ENCODE peak calls at places on chromosomes 6 and 20, in four cellular contexts. One of them, this sample, is unnamed.

GRCh38 chr6:74409447-74409846 is 713.4 kb downstream of the CD109 start:
- DNase-seq in pancreas: no peak
- DNase-seq in dorsolateral prefrontal cortex: no peak
- DNase-seq in uterus: no peak
- DNase-seq in this sample: peak

GRCh38 chr20:58719971-58720371 is 27.4 kb downstream of the NPEPL1 start:
- DNase-seq in pancreas: no peak
- DNase-seq in dorsolateral prefrontal cortex: no peak
- DNase-seq in uterus: no peak
- DNase-seq in this sample: no peak

GRCh38 chr6:33828764-33829731 is 25.2 kb upstream of the MLN start:
- DNase-seq in pancreas: no peak
- DNase-seq in dorsolateral prefrontal cortex: peak
- DNase-seq in uterus: peak
- DNase-seq in this sample: peak

GRCh38 chr20:9306521-9306920 is 207.9 kb upstream of the LAMP5 start:
- DNase-seq in pancreas: no peak
- DNase-seq in dorsolateral prefrontal cortex: no peak
- DNase-seq in uterus: no peak
- DNase-seq in this sample: peak

GRCh38 chr6:39040080-39040673 is 8.4 kb upstream of the GLP1R start:
- DNase-seq in pancreas: no peak
- DNase-seq in dorsolateral prefrontal cortex: no peak
- DNase-seq in uterus: no peak
- DNase-seq in this sample: no peak

GRCh38 chr6:119495230-119495683 is 145.7 kb upstream of the MAN1A1 start:
- DNase-seq in pancreas: peak
- DNase-seq in dorsolateral prefrontal cortex: no peak
- DNase-seq in uterus: no peak
- DNase-seq in this sample: no peak

GRCh38 chr6:36663504-36664446 is 14.7 kb upstream of the CDKN1A start:
- DNase-seq in pancreas: no peak
- DNase-seq in dorsolateral prefrontal cortex: no peak
- DNase-seq in uterus: no peak
- DNase-seq in this sample: no peak

GRCh38 chr6:159833556-159833955 is 33.5 kb downstream of the PNLDC1 start:
- DNase-seq in pancreas: no peak
- DNase-seq in dorsolateral prefrontal cortex: no peak
- DNase-seq in uterus: no peak
- DNase-seq in this sample: peak

GRCh38 chr6:16723833-16724232 is 37.4 kb downstream of the ATXN1 start:
- DNase-seq in pancreas: no peak
- DNase-seq in dorsolateral prefrontal cortex: no peak
- DNase-seq in uterus: peak
- DNase-seq in this sample: peak

GRCh38 chr6:156771047-156771446 is 6.1 kb upstream of the ARID1B start:
- DNase-seq in pancreas: no peak
- DNase-seq in dorsolateral prefrontal cortex: no peak
- DNase-seq in uterus: no peak
- DNase-seq in this sample: no peak

GRCh38 chr6:35174043-35174434 is 32.9 kb upstream of the TCP11 start:
- DNase-seq in pancreas: no peak
- DNase-seq in dorsolateral prefrontal cortex: no peak
- DNase-seq in uterus: no peak
- DNase-seq in this sample: no peak

GRCh38 chr20:58019027-58019849 is 209.2 kb downstream of the ANKRD60 start:
- DNase-seq in pancreas: no peak
- DNase-seq in dorsolateral prefrontal cortex: no peak
- DNase-seq in uterus: no peak
- DNase-seq in this sample: peak

GRCh38 chr6:80165143-80165542 is 58.7 kb downstream of the BCKDHB start:
- DNase-seq in pancreas: no peak
- DNase-seq in dorsolateral prefrontal cortex: no peak
- DNase-seq in uterus: no peak
- DNase-seq in this sample: peak

GRCh38 chr6:12440981-12441380 is 150.8 kb downstream of the EDN1 start:
- DNase-seq in pancreas: no peak
- DNase-seq in dorsolateral prefrontal cortex: no peak
- DNase-seq in uterus: no peak
- DNase-seq in this sample: peak

GRCh38 chr20:59772931-59773913 is 160.2 kb downstream of the SYCP2 start:
- DNase-seq in pancreas: no peak
- DNase-seq in dorsolateral prefrontal cortex: no peak
- DNase-seq in uterus: no peak
- DNase-seq in this sample: no peak

GRCh38 chr6:162543221-162543620 is 184.3 kb downstream of the PRKN start:
- DNase-seq in pancreas: no peak
- DNase-seq in dorsolateral prefrontal cortex: no peak
- DNase-seq in uterus: no peak
- DNase-seq in this sample: no peak

GRCh38 chr6:88704980-88705379 is 258.4 kb downstream of the RNGTT start:
- DNase-seq in pancreas: no peak
- DNase-seq in dorsolateral prefrontal cortex: no peak
- DNase-seq in uterus: no peak
- DNase-seq in this sample: no peak

GRCh38 chr6:152723398-152723797 is 25.7 kb downstream of the MYCT1 start:
- DNase-seq in pancreas: no peak
- DNase-seq in dorsolateral prefrontal cortex: no peak
- DNase-seq in uterus: no peak
- DNase-seq in this sample: peak

GRCh38 chr6:154686162-154686561 is 47.1 kb upstream of the SCAF8 start:
- DNase-seq in pancreas: no peak
- DNase-seq in dorsolateral prefrontal cortex: no peak
- DNase-seq in uterus: no peak
- DNase-seq in this sample: no peak

GRCh38 chr20:47950103-47950502 is 164.8 kb upstream of the SULF2 start:
- DNase-seq in pancreas: no peak
- DNase-seq in dorsolateral prefrontal cortex: no peak
- DNase-seq in uterus: peak
- DNase-seq in this sample: peak

GRCh38 chr20:25025091-25025861 is 32.7 kb downstream of the ACSS1 start:
- DNase-seq in pancreas: peak
- DNase-seq in dorsolateral prefrontal cortex: peak
- DNase-seq in uterus: no peak
- DNase-seq in this sample: no peak

GRCh38 chr6:113777601-113778000 is 79.5 kb upstream of the MARCKS start:
- DNase-seq in pancreas: no peak
- DNase-seq in dorsolateral prefrontal cortex: no peak
- DNase-seq in uterus: no peak
- DNase-seq in this sample: no peak

GRCh38 chr20:961768-962167 is 40.3 kb downstream of the RSPO4 start:
- DNase-seq in pancreas: no peak
- DNase-seq in dorsolateral prefrontal cortex: no peak
- DNase-seq in uterus: no peak
- DNase-seq in this sample: no peak

GRCh38 chr6:34341481-34341971 is 50.9 kb downstream of the NUDT3 start:
- DNase-seq in pancreas: no peak
- DNase-seq in dorsolateral prefrontal cortex: no peak
- DNase-seq in uterus: peak
- DNase-seq in this sample: no peak

GRCh38 chr6:29674008-29674407 is 6.9 kb downstream of the ZFP57 start:
- DNase-seq in pancreas: no peak
- DNase-seq in dorsolateral prefrontal cortex: no peak
- DNase-seq in uterus: no peak
- DNase-seq in this sample: no peak

GRCh38 chr6:51028271-51028670 is 209.6 kb downstream of the TFAP2B start:
- DNase-seq in pancreas: no peak
- DNase-seq in dorsolateral prefrontal cortex: no peak
- DNase-seq in uterus: no peak
- DNase-seq in this sample: peak

GRCh38 chr6:1608976-1609661 is 596 bp upstream of the FOXC1 start:
- DNase-seq in pancreas: peak
- DNase-seq in dorsolateral prefrontal cortex: no peak
- DNase-seq in uterus: no peak
- DNase-seq in this sample: no peak

GRCh38 chr6:113734886-113735481 is 122.2 kb upstream of the MARCKS start:
- DNase-seq in pancreas: no peak
- DNase-seq in dorsolateral prefrontal cortex: no peak
- DNase-seq in uterus: no peak
- DNase-seq in this sample: peak

GRCh38 chr6:53986721-53987526 is 124.3 kb upstream of the MLIP start:
- DNase-seq in pancreas: no peak
- DNase-seq in dorsolateral prefrontal cortex: no peak
- DNase-seq in uterus: no peak
- DNase-seq in this sample: peak

GRCh38 chr20:22623211-22623610 is 38.8 kb upstream of the FOXA2 start:
- DNase-seq in pancreas: no peak
- DNase-seq in dorsolateral prefrontal cortex: no peak
- DNase-seq in uterus: no peak
- DNase-seq in this sample: peak

GRCh38 chr20:58618694-58619540 is 32.2 kb upstream of the STX16 start:
- DNase-seq in pancreas: no peak
- DNase-seq in dorsolateral prefrontal cortex: no peak
- DNase-seq in uterus: no peak
- DNase-seq in this sample: peak

GRCh38 chr20:57716202-57716601 is 6.4 kb upstream of the PMEPA1 start:
- DNase-seq in pancreas: no peak
- DNase-seq in dorsolateral prefrontal cortex: no peak
- DNase-seq in uterus: no peak
- DNase-seq in this sample: peak

GRCh38 chr6:53641348-53641747 is 24.2 kb downstream of the KLHL31 start:
- DNase-seq in pancreas: no peak
- DNase-seq in dorsolateral prefrontal cortex: no peak
- DNase-seq in uterus: no peak
- DNase-seq in this sample: no peak

DNA sequence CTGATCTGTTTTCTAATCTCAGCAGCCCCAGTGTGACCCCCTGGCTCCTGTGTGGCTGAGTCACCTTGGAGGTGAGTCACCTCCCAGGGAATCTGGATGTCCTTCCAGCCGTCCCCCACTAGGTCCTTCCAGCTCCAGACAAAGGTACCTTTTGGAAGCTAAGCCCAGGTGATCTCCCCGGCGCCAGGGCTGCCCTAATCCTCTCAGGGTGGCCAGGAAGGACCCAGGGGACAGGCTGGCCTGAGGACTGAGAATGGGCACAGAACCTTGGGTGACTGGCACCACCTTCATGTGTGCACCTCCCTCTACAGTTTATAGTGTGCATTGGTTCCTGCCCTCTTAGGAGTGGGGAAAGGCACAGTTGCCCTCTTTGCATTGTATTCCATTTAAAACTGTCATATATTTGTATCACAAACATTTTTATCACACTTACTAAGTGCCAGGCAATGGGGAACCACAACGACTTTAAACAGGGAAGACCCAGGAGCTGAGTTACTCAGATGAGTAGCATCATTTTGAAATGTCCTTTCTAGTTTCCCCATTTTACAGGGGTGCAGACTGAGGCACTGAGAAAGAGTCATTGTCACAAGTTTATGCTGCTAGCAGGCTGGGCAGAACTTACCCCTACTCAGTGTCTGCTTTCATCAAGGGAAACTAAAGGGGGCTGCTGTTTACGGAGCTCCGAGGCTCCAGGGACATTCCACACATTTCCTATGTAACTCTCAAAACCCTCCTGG is 2.6 kb upstream of the BPIFB4 start:
- DNase-seq in pancreas: no peak
- DNase-seq in dorsolateral prefrontal cortex: no peak
- DNase-seq in uterus: no peak
- DNase-seq in this sample: peak
- H3K4me3 ChIP-seq in pancreas: no peak
- H3K4me3 ChIP-seq in dorsolateral prefrontal cortex: no peak
- H3K4me3 ChIP-seq in uterus: no peak
- H3K4me3 ChIP-seq in this sample: no peak

GRCh38 chr6:124197148-124197547 is 393.5 kb downstream of the NKAIN2 start:
- DNase-seq in pancreas: no peak
- DNase-seq in dorsolateral prefrontal cortex: no peak
- DNase-seq in uterus: no peak
- DNase-seq in this sample: no peak
- TF ChIP-seq CTCF in pancreas: no peak
- TF ChIP-seq CTCF in dorsolateral prefrontal cortex: no peak
- TF ChIP-seq CTCF in uterus: no peak
- TF ChIP-seq CTCF in this sample: no peak

GRCh38 chr6:14117158-14118090 is at the start of gene CD83:
- DNase-seq in pancreas: peak
- DNase-seq in dorsolateral prefrontal cortex: peak
- DNase-seq in uterus: peak
- DNase-seq in this sample: peak

GRCh38 chr6:14118091-14118439 is 493 bp downstream of the CD83 start:
- DNase-seq in pancreas: no peak
- DNase-seq in dorsolateral prefrontal cortex: no peak
- DNase-seq in uterus: no peak
- DNase-seq in this sample: no peak

GRCh38 chr6:14120556-14120955 is 3.0 kb downstream of the CD83 start:
- DNase-seq in pancreas: no peak
- DNase-seq in dorsolateral prefrontal cortex: no peak
- DNase-seq in uterus: no peak
- DNase-seq in this sample: no peak

GRCh38 chr6:14119764-14120163 is 2.2 kb downstream of the CD83 start:
- DNase-seq in pancreas: no peak
- DNase-seq in dorsolateral prefrontal cortex: no peak
- DNase-seq in uterus: peak
- DNase-seq in this sample: no peak

DNA sequence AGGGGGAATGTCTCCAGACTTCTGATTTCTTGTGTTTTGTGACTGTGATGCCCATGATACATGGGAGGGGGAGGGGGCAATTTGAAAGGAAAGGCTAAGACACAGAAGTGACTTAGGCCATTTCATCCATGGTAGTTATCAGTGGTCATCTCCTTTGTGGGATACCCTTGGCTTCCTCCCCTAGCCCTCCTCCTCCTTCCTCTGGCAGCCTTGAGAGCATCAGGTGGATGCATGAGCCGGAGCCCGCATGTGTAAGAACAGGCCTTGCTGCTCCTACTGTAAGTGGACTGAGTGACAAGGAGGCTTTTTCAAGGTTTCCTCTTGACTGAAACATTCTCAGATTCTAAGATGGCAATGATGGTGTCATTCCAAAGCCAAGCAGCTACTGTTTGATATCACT is 872 bp downstream of the CD83 start:
- DNase-seq in pancreas: no peak
- DNase-seq in dorsolateral prefrontal cortex: no peak
- DNase-seq in uterus: no peak
- DNase-seq in this sample: no peak
- H3K4me3 ChIP-seq in pancreas: peak
- H3K4me3 ChIP-seq in dorsolateral prefrontal cortex: peak
- H3K4me3 ChIP-seq in uterus: peak
- H3K4me3 ChIP-seq in this sample: no peak

DNA sequence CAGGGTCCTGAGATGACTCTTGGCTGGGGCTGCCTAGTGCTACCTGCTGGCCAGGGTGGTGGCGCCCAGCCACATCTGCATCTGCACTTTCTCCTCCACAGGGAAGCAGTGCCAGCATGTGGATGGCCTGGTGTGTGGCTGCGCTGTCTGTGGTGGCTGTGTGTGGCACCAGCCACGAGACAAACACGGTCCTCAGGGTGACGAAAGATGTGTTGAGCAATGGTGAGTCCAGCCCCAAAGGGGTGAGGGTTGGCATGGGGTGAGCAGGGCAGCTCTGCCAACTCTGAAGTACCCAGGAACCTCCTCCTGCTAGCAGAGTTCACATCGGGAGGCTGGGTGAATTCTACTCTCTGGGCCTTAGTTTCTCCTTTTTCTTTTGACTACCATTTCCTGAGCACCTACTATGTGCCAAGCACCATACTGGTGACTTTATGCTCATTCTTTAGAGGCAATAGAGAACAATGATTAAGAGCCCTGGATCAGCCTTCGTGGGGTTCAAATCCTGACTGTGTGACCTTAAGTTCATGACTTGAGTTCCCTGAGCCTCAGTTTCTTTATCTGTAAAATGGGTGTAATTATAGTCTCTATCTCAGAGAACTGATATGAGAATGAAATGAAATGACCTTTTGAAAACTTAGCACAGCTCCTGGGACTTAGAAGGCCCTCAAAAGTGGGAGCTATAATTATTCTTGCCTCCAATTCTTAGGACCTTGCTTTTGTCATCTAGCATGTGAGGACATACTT is 2.1 kb downstream of the BPIFB4 start:
- DNase-seq in pancreas: no peak
- DNase-seq in dorsolateral prefrontal cortex: no peak
- DNase-seq in uterus: no peak
- DNase-seq in this sample: no peak
- TF ChIP-seq CTCF in pancreas: no peak
- TF ChIP-seq CTCF in dorsolateral prefrontal cortex: no peak
- TF ChIP-seq CTCF in uterus: no peak
- TF ChIP-seq CTCF in this sample: no peak

This sample was measured in choroid plexus epithelial cell.